ENCODE peak calls at places on chromosomes 4 and X, in six cellular contexts. One of them, this sample, is unnamed.

GRCh38 chrX:18676470-18676869 is 4.6 kb upstream of the RS1 start:
- DNase-seq in Right ventricle myocardium superior: no peak
- DNase-seq in PC-9: no peak
- DNase-seq in pancreas: no peak
- DNase-seq in anterior cingulate cortex: no peak
- DNase-seq in stimulated activated CD4-positive, alpha-beta T cell treated with anti-CD3 and anti-CD28 coated beads, Interleukin-12 subunit alpha, Interleukin-12 subunit beta, amount 100 ng/mL, for 24 hours: no peak
- DNase-seq in this sample: no peak

GRCh38 chrX:130082244-130083106 is 27.8 kb downstream of the ELF4 start:
- DNase-seq in Right ventricle myocardium superior: peak
- DNase-seq in PC-9: no peak
- DNase-seq in pancreas: no peak
- DNase-seq in anterior cingulate cortex: no peak
- DNase-seq in stimulated activated CD4-positive, alpha-beta T cell treated with anti-CD3 and anti-CD28 coated beads, Interleukin-12 subunit alpha, Interleukin-12 subunit beta, amount 100 ng/mL, for 24 hours: peak
- DNase-seq in this sample: no peak

GRCh38 chrX:7614616-7615015 is 228.4 kb upstream of the VCX start:
- DNase-seq in Right ventricle myocardium superior: no peak
- DNase-seq in PC-9: no peak
- DNase-seq in pancreas: no peak
- DNase-seq in anterior cingulate cortex: no peak
- DNase-seq in stimulated activated CD4-positive, alpha-beta T cell treated with anti-CD3 and anti-CD28 coated beads, Interleukin-12 subunit alpha, Interleukin-12 subunit beta, amount 100 ng/mL, for 24 hours: no peak
- DNase-seq in this sample: no peak

GRCh38 chr4:139153411-139154133 is 23.4 kb downstream of the ELF2 start:
- DNase-seq in Right ventricle myocardium superior: no peak
- DNase-seq in PC-9: no peak
- DNase-seq in pancreas: no peak
- DNase-seq in anterior cingulate cortex: no peak
- DNase-seq in stimulated activated CD4-positive, alpha-beta T cell treated with anti-CD3 and anti-CD28 coated beads, Interleukin-12 subunit alpha, Interleukin-12 subunit beta, amount 100 ng/mL, for 24 hours: no peak
- DNase-seq in this sample: no peak

GRCh38 chrX:148933881-148934280 is 433.5 kb downstream of the AFF2 start:
- DNase-seq in Right ventricle myocardium superior: no peak
- DNase-seq in PC-9: no peak
- DNase-seq in pancreas: no peak
- DNase-seq in anterior cingulate cortex: no peak
- DNase-seq in stimulated activated CD4-positive, alpha-beta T cell treated with anti-CD3 and anti-CD28 coated beads, Interleukin-12 subunit alpha, Interleukin-12 subunit beta, amount 100 ng/mL, for 24 hours: no peak
- DNase-seq in this sample: no peak

GRCh38 chr4:79341893-79342653 is 16.2 kb upstream of the NAA11 start:
- DNase-seq in Right ventricle myocardium superior: no peak
- DNase-seq in PC-9: no peak
- DNase-seq in pancreas: no peak
- DNase-seq in anterior cingulate cortex: no peak
- DNase-seq in stimulated activated CD4-positive, alpha-beta T cell treated with anti-CD3 and anti-CD28 coated beads, Interleukin-12 subunit alpha, Interleukin-12 subunit beta, amount 100 ng/mL, for 24 hours: no peak
- DNase-seq in this sample: no peak

GRCh38 chr4:20532871-20533870 is 167.1 kb upstream of the PACRGL start:
- DNase-seq in Right ventricle myocardium superior: no peak
- DNase-seq in PC-9: no peak
- DNase-seq in pancreas: no peak
- DNase-seq in anterior cingulate cortex: no peak
- DNase-seq in stimulated activated CD4-positive, alpha-beta T cell treated with anti-CD3 and anti-CD28 coated beads, Interleukin-12 subunit alpha, Interleukin-12 subunit beta, amount 100 ng/mL, for 24 hours: no peak
- DNase-seq in this sample: no peak

GRCh38 chr4:165027762-165028402 is 3.9 kb upstream of the TRIM60 start:
- DNase-seq in Right ventricle myocardium superior: no peak
- DNase-seq in PC-9: no peak
- DNase-seq in pancreas: no peak
- DNase-seq in anterior cingulate cortex: no peak
- DNase-seq in stimulated activated CD4-positive, alpha-beta T cell treated with anti-CD3 and anti-CD28 coated beads, Interleukin-12 subunit alpha, Interleukin-12 subunit beta, amount 100 ng/mL, for 24 hours: no peak
- DNase-seq in this sample: no peak

GRCh38 chr4:89998350-89999098 is 103.9 kb downstream of the MMRN1 start:
- DNase-seq in Right ventricle myocardium superior: no peak
- DNase-seq in PC-9: no peak
- DNase-seq in pancreas: no peak
- DNase-seq in anterior cingulate cortex: no peak
- DNase-seq in stimulated activated CD4-positive, alpha-beta T cell treated with anti-CD3 and anti-CD28 coated beads, Interleukin-12 subunit alpha, Interleukin-12 subunit beta, amount 100 ng/mL, for 24 hours: no peak
- DNase-seq in this sample: no peak

GRCh38 chrX:39805022-39805421 is 292.7 kb downstream of the BCOR start:
- DNase-seq in Right ventricle myocardium superior: no peak
- DNase-seq in PC-9: no peak
- DNase-seq in pancreas: no peak
- DNase-seq in anterior cingulate cortex: no peak
- DNase-seq in stimulated activated CD4-positive, alpha-beta T cell treated with anti-CD3 and anti-CD28 coated beads, Interleukin-12 subunit alpha, Interleukin-12 subunit beta, amount 100 ng/mL, for 24 hours: no peak
- DNase-seq in this sample: no peak

GRCh38 chr4:52604215-52604614 is 54.9 kb downstream of the USP46 start:
- DNase-seq in Right ventricle myocardium superior: no peak
- DNase-seq in PC-9: no peak
- DNase-seq in pancreas: peak
- DNase-seq in anterior cingulate cortex: no peak
- DNase-seq in stimulated activated CD4-positive, alpha-beta T cell treated with anti-CD3 and anti-CD28 coated beads, Interleukin-12 subunit alpha, Interleukin-12 subunit beta, amount 100 ng/mL, for 24 hours: no peak
- DNase-seq in this sample: no peak

GRCh38 chr4:25861422-25861926 is 1.3 kb downstream of the SEL1L3 start:
- DNase-seq in Right ventricle myocardium superior: no peak
- DNase-seq in PC-9: peak
- DNase-seq in pancreas: no peak
- DNase-seq in anterior cingulate cortex: no peak
- DNase-seq in stimulated activated CD4-positive, alpha-beta T cell treated with anti-CD3 and anti-CD28 coated beads, Interleukin-12 subunit alpha, Interleukin-12 subunit beta, amount 100 ng/mL, for 24 hours: no peak
- DNase-seq in this sample: no peak

GRCh38 chr4:56619160-56619559 is 61.9 kb downstream of the HOPX start:
- DNase-seq in Right ventricle myocardium superior: no peak
- DNase-seq in PC-9: no peak
- DNase-seq in pancreas: no peak
- DNase-seq in anterior cingulate cortex: no peak
- DNase-seq in stimulated activated CD4-positive, alpha-beta T cell treated with anti-CD3 and anti-CD28 coated beads, Interleukin-12 subunit alpha, Interleukin-12 subunit beta, amount 100 ng/mL, for 24 hours: no peak
- DNase-seq in this sample: no peak

GRCh38 chrX:53056292-53056691 is 7.7 kb downstream of the GPR173 start:
- DNase-seq in Right ventricle myocardium superior: no peak
- DNase-seq in PC-9: no peak
- DNase-seq in pancreas: no peak
- DNase-seq in anterior cingulate cortex: no peak
- DNase-seq in stimulated activated CD4-positive, alpha-beta T cell treated with anti-CD3 and anti-CD28 coated beads, Interleukin-12 subunit alpha, Interleukin-12 subunit beta, amount 100 ng/mL, for 24 hours: no peak
- DNase-seq in this sample: no peak

GRCh38 chrX:13377537-13377936 is 57.7 kb upstream of the ATXN3L start:
- DNase-seq in Right ventricle myocardium superior: peak
- DNase-seq in PC-9: no peak
- DNase-seq in pancreas: no peak
- DNase-seq in anterior cingulate cortex: no peak
- DNase-seq in stimulated activated CD4-positive, alpha-beta T cell treated with anti-CD3 and anti-CD28 coated beads, Interleukin-12 subunit alpha, Interleukin-12 subunit beta, amount 100 ng/mL, for 24 hours: no peak
- DNase-seq in this sample: no peak

GRCh38 chrX:34849371-34849770 is 93.2 kb upstream of the FAM47B start:
- DNase-seq in Right ventricle myocardium superior: no peak
- DNase-seq in PC-9: no peak
- DNase-seq in pancreas: no peak
- DNase-seq in anterior cingulate cortex: no peak
- DNase-seq in stimulated activated CD4-positive, alpha-beta T cell treated with anti-CD3 and anti-CD28 coated beads, Interleukin-12 subunit alpha, Interleukin-12 subunit beta, amount 100 ng/mL, for 24 hours: no peak
- DNase-seq in this sample: no peak

GRCh38 chrX:27775984-27776383 is 31.8 kb upstream of the MAGEB10 start:
- DNase-seq in Right ventricle myocardium superior: no peak
- DNase-seq in PC-9: no peak
- DNase-seq in pancreas: no peak
- DNase-seq in anterior cingulate cortex: no peak
- DNase-seq in stimulated activated CD4-positive, alpha-beta T cell treated with anti-CD3 and anti-CD28 coated beads, Interleukin-12 subunit alpha, Interleukin-12 subunit beta, amount 100 ng/mL, for 24 hours: no peak
- DNase-seq in this sample: no peak

GRCh38 chr4:120003193-120003592 is 63.5 kb downstream of the MAD2L1 start:
- DNase-seq in Right ventricle myocardium superior: no peak
- DNase-seq in PC-9: no peak
- DNase-seq in pancreas: no peak
- DNase-seq in anterior cingulate cortex: no peak
- DNase-seq in stimulated activated CD4-positive, alpha-beta T cell treated with anti-CD3 and anti-CD28 coated beads, Interleukin-12 subunit alpha, Interleukin-12 subunit beta, amount 100 ng/mL, for 24 hours: no peak
- DNase-seq in this sample: no peak

GRCh38 chr4:39227906-39228305 is 45.6 kb downstream of the WDR19 start:
- DNase-seq in Right ventricle myocardium superior: no peak
- DNase-seq in PC-9: no peak
- DNase-seq in pancreas: no peak
- DNase-seq in anterior cingulate cortex: no peak
- DNase-seq in stimulated activated CD4-positive, alpha-beta T cell treated with anti-CD3 and anti-CD28 coated beads, Interleukin-12 subunit alpha, Interleukin-12 subunit beta, amount 100 ng/mL, for 24 hours: no peak
- DNase-seq in this sample: no peak